ENCODE peak calls at places on chromosome 4, in eight cellular contexts. K is caudate nucleus; G is AG04450; N is aorta; X is tibial artery; T is A549; Z is CD8-positive, alpha-beta T cell; R is cardiac muscle cell. E is an unnamed sample.

GRCh38 chr4:2330119-2331042 is 68.5 kb upstream of the MXD4 start:
- DNase-seq in K (no peak), G (peak), N (no peak), X (no peak), T (peak), Z (no peak), R (peak), E (no peak)

GRCh38 chr4:11428701-11429571 is at the start of gene HS3ST1:
- DNase-seq in K (peak), G (no peak), N (peak), X (peak), T (peak), Z (peak), R (peak), E (peak)

GRCh38 chr4:147076179-147076578 is 130.5 kb upstream of the TTC29 start:
- DNase-seq in K (no peak), G (no peak), N (no peak), X (no peak), T (no peak), Z (no peak), R (no peak), E (no peak)

GRCh38 chr4:99447079-99447478 is 11.9 kb upstream of the ADH7 start:
- DNase-seq in K (no peak), G (peak), N (no peak), X (no peak), T (no peak), Z (no peak), R (peak), E (no peak)

GRCh38 chr4:70958681-70959080 is 34.8 kb upstream of the DCK start:
- DNase-seq in K (no peak), G (peak), N (no peak), X (no peak), T (no peak), Z (no peak), R (peak), E (no peak)

GRCh38 chr4:133759428-133759827 is 442.2 kb downstream of the PABPC4L start:
- DNase-seq in K (no peak), G (no peak), N (no peak), X (no peak), T (no peak), Z (peak), R (no peak), E (no peak)

GRCh38 chr4:111797455-111798163 is 347.6 kb upstream of the FAM241A start:
- DNase-seq in K (no peak), G (no peak), N (no peak), X (no peak), T (no peak), Z (no peak), R (no peak), E (no peak)

GRCh38 chr4:41258783-41259182 is 2.1 kb downstream of the UCHL1 start:
- DNase-seq in K (peak), G (peak), N (no peak), X (no peak), T (peak), Z (no peak), R (peak), E (no peak)

GRCh38 chr4:75004755-75005668 is 72.1 kb downstream of the PARM1 start:
- DNase-seq in K (no peak), G (no peak), N (no peak), X (no peak), T (no peak), Z (no peak), R (no peak), E (peak)

GRCh38 chr4:153232768-153233167 is 28.5 kb downstream of the TRIM2 start:
- DNase-seq in K (no peak), G (no peak), N (no peak), X (no peak), T (peak), Z (no peak), R (no peak), E (peak)

GRCh38 chr4:108165601-108166000 is 3.1 kb downstream of the LEF1 start:
- DNase-seq in K (no peak), G (no peak), N (no peak), X (no peak), T (no peak), Z (peak), R (no peak), E (no peak)

GRCh38 chr4:107500551-107500950 is 219.5 kb downstream of the PAPSS1 start:
- DNase-seq in K (no peak), G (no peak), N (no peak), X (no peak), T (no peak), Z (no peak), R (no peak), E (no peak)

GRCh38 chr4:24001486-24001885 is 111.6 kb upstream of the PPARGC1A start:
- DNase-seq in K (no peak), G (no peak), N (no peak), X (no peak), T (no peak), Z (no peak), R (no peak), E (no peak)

GRCh38 chr4:28443371-28443770 is 1582.7 kb downstream of the STIM2 start:
- DNase-seq in K (peak), G (no peak), N (no peak), X (no peak), T (no peak), Z (no peak), R (no peak), E (no peak)

GRCh38 chr4:31045724-31046318 is 325.7 kb downstream of the PCDH7 start:
- DNase-seq in K (no peak), G (no peak), N (no peak), X (no peak), T (no peak), Z (no peak), R (peak), E (no peak)

GRCh38 chr4:173526724-173527102 is 3.3 kb downstream of the HAND2 start:
- DNase-seq in K (no peak), G (no peak), N (no peak), X (no peak), T (no peak), Z (no peak), R (no peak), E (no peak)

GRCh38 chr4:37381040-37381668 is 136.6 kb downstream of the NWD2 start:
- DNase-seq in K (no peak), G (no peak), N (no peak), X (no peak), T (no peak), Z (no peak), R (no peak), E (no peak)

GRCh38 chr4:48193096-48193836 is 59.2 kb upstream of the TXK start:
- DNase-seq in K (no peak), G (no peak), N (no peak), X (no peak), T (no peak), Z (no peak), R (no peak), E (no peak)
- H3K27ac ChIP-seq in K (no peak), G (no peak), N (no peak), X (no peak), T (no peak), Z (no peak), R (no peak), E (no peak)

GRCh38 chr4:158535130-158535614 is 13.5 kb downstream of the RXFP1 start:
- DNase-seq in K (no peak), G (peak), N (no peak), X (no peak), T (no peak), Z (no peak), R (peak), E (no peak)
- H3K27ac ChIP-seq in K (no peak), G (no peak), N (no peak), X (no peak), T (no peak), Z (no peak), R (no peak), E (no peak)

GRCh38 chr4:95361696-95361965 is 187.1 kb downstream of the UNC5C start:
- DNase-seq in K (no peak), G (no peak), N (no peak), X (no peak), T (no peak), Z (no peak), R (no peak), E (no peak)

GRCh38 chr4:95363966-95364365 is 184.8 kb downstream of the UNC5C start:
- DNase-seq in K (no peak), G (no peak), N (no peak), X (no peak), T (no peak), Z (no peak), R (peak), E (no peak)

GRCh38 chr4:95363579-95363965 is 185.2 kb downstream of the UNC5C start:
- DNase-seq in K (no peak), G (no peak), N (no peak), X (no peak), T (no peak), Z (no peak), R (no peak), E (no peak)

GRCh38 chr4:95362066-95362465 is 186.7 kb downstream of the UNC5C start:
- DNase-seq in K (no peak), G (no peak), N (no peak), X (no peak), T (no peak), Z (no peak), R (no peak), E (no peak)

GRCh38 chr4:95362906-95363578 is 185.7 kb downstream of the UNC5C start:
- DNase-seq in K (peak), G (no peak), N (no peak), X (no peak), T (no peak), Z (no peak), R (peak), E (no peak)
- H3K27ac ChIP-seq in K (peak), G (no peak), N (no peak), X (no peak), T (no peak), Z (no peak), R (no peak), E (no peak)

GRCh38 chr4:86660407-86660806 is 66.3 kb downstream of the PTPN13 start:
- DNase-seq in K (no peak), G (no peak), N (no peak), X (no peak), T (no peak), Z (no peak), R (no peak), E (no peak)
- H3K27ac ChIP-seq in K (no peak), G (no peak), N (no peak), X (no peak), T (no peak), Z (no peak), R (no peak), E (no peak)

GRCh38 chr4:158814207-158814606 is 45.4 kb downstream of the FNIP2 start:
- DNase-seq in K (no peak), G (no peak), N (no peak), X (no peak), T (no peak), Z (no peak), R (no peak), E (no peak)
- H3K27ac ChIP-seq in K (no peak), G (no peak), N (no peak), X (no peak), T (no peak), Z (no peak), R (peak), E (no peak)

DNA sequence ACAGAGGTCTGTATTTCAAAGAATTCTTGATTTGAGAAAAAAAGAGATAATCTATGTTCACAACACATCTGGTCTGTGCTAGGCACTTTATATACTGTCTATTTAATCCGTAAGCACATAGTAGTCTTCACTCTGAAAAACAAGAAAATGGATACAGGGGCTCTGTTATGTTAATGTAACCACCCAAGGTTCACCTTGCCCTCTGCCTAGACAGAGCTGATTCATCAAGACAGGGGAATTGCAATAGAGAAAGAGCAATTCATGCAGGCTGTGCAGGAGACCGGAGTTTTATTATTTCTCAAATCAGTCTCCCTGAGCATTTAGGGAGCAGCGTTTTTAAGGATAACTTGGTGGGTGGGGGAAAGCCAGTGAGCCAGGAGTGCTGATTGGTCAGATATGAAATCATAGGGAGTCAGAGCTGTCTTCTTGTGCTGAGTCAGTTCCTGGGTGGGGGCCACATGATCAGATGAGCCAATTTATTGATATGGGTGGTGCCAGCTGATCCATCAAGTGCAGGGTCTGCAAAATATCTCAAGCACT is 92.8 kb upstream of the TNIP3 start:
- DNase-seq in K (no peak), G (no peak), N (no peak), X (no peak), T (no peak), Z (no peak), R (no peak), E (no peak)
- H3K27ac ChIP-seq in K (no peak), G (no peak), N (no peak), X (no peak), T (no peak), Z (no peak), R (no peak), E (no peak)

DNA sequence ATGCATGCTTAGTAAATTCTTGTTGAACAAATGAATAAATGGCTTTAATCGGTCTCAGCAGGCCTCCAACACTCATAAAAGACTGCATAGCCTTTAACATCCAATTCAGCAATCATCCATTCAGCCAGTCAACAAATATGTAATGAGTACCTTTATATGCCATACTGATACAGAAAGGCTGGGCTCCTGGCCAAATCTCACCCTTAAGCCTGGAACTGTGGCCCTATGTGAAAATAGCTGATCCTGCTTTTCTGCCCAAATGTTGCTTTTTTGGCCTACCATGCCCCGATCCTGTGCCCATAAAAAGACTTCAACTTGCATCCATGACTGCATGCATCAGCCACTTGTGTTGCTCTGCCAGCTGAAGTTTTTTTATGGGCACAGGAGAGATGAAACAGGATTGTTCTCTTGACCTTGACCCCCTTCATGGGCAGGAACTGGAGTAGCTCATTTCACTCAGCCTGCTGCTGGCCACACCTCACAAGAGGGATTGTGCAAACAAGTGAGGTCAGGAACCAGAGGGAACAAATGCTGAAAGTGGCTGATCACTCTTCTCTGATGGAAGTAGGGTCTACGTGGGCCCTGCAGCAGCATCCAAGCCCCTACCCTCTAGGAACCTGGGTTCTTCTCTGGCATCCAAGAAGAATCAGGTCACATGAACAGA is 75.6 kb downstream of the NPY1R start:
- DNase-seq in K (no peak), G (no peak), N (no peak), X (no peak), T (no peak), Z (no peak), R (no peak), E (no peak)
- H3K27ac ChIP-seq in K (no peak), G (no peak), N (no peak), X (no peak), T (no peak), Z (no peak), R (no peak), E (no peak)

GRCh38 chr4:118955515-118955914 is 66.9 kb downstream of the SYNPO2 start:
- DNase-seq in K (no peak), G (no peak), N (no peak), X (no peak), T (no peak), Z (no peak), R (no peak), E (no peak)
- H3K27ac ChIP-seq in K (no peak), G (no peak), N (peak), X (peak), T (no peak), Z (no peak), R (no peak), E (no peak)

DNA sequence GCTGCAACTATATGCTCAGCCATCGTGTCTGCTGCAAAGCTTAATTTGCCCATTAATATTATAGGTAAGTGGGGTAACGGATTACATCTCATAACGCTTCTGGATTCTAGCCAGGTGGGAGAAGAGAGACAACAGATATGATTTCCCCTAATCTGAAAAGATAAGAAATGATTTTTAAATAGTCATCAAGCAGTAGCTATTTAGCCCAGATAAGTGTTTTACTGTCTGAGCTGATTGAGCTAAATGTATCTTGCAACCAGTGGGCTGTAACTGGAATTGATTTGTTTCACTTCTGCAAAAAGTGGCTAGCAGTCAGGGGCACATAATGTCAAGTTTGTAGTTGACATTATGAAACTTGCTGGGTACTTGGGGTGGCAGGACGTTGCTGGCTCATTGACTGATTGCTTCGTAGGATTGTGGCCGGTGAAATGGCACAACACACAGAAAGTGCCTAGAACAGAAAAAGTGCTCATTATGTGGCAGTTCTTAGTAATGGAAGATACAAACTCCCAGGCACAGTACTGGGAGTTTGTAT is 18.5 kb downstream of the LAP3 start:
- DNase-seq in K (no peak), G (no peak), N (no peak), X (peak), T (no peak), Z (no peak), R (no peak), E (no peak)
- H3K27ac ChIP-seq in K (no peak), G (no peak), N (no peak), X (no peak), T (no peak), Z (no peak), R (no peak), E (no peak)

E was measured in heart right ventricle.